ENCODE peak calls at places on chromosomes 12 and 14, in ten cellular contexts. Q, W, S, E, F, B, X, M, O and C are unnamed samples.

GRCh38 chr12:4943067-4943937 is 33.6 kb downstream of the KCNA1 start:
- DNase-seq in X (no peak), F (no peak), S (no peak), W (no peak), M (no peak), B (no peak), O (no peak), E (no peak), Q (no peak), C (no peak)

GRCh38 chr14:21098134-21098891 is at the start of gene ZNF219:
- DNase-seq in Q (peak), S (peak), B (peak), X (peak), E (no peak), W (no peak), M (no peak), O (no peak), F (peak), C (peak)

GRCh38 chr12:11730299-11731041 is 81.0 kb downstream of the ETV6 start:
- DNase-seq in F (no peak), Q (no peak), S (no peak), X (peak), O (no peak), B (no peak), M (no peak), W (no peak), E (peak), C (peak)

GRCh38 chr12:124381454-124382207 is 86.7 kb downstream of the RFLNA start:
- DNase-seq in B (no peak), X (peak), O (no peak), M (no peak), Q (peak), E (no peak), S (peak), W (peak), F (peak), C (no peak)

GRCh38 chr14:32306549-32306948 is 22.5 kb upstream of the AKAP6 start:
- DNase-seq in S (no peak), B (no peak), E (no peak), F (no peak), W (no peak), X (no peak), Q (peak), M (no peak), O (no peak), C (no peak)

GRCh38 chr14:23114669-23115491 is 4.2 kb downstream of the CEBPE start:
- DNase-seq in M (no peak), S (peak), X (no peak), E (peak), F (peak), B (no peak), W (no peak), O (no peak), Q (peak), C (no peak)

GRCh38 chr12:31005256-31005943 is 68.3 kb upstream of the DDX11 start:
- DNase-seq in S (no peak), E (no peak), F (no peak), B (no peak), O (no peak), W (no peak), Q (no peak), M (no peak), X (no peak), C (no peak)

GRCh38 chr12:121992059-121992879 is 29.4 kb upstream of the BCL7A start:
- DNase-seq in E (no peak), Q (peak), X (no peak), B (no peak), M (peak), S (peak), F (peak), O (peak), W (no peak), C (peak)

GRCh38 chr12:54448344-54448743 is 25.1 kb downstream of the GTSF1 start:
- DNase-seq in X (no peak), B (no peak), Q (no peak), F (no peak), O (no peak), S (no peak), E (no peak), M (no peak), W (no peak), C (no peak)

GRCh38 chr12:58893421-58893986 is 26.8 kb downstream of the LRIG3 start:
- DNase-seq in E (no peak), M (no peak), O (no peak), X (no peak), Q (peak), F (no peak), S (no peak), W (no peak), B (no peak), C (no peak)

GRCh38 chr12:132318135-132318534 is 11.3 kb downstream of the GALNT9 start:
- DNase-seq in Q (no peak), E (no peak), X (peak), M (no peak), B (no peak), O (no peak), W (no peak), F (no peak), S (no peak), C (no peak)

GRCh38 chr12:49553512-49554088 is 14.3 kb downstream of the MCRS1 start:
- DNase-seq in E (peak), Q (peak), W (no peak), X (no peak), S (peak), M (no peak), B (peak), O (no peak), F (no peak), C (no peak)

GRCh38 chr14:68956728-68957127 is 22.4 kb downstream of the ACTN1 start:
- DNase-seq in X (no peak), Q (peak), M (no peak), O (no peak), W (no peak), B (no peak), F (no peak), S (no peak), E (no peak), C (no peak)

GRCh38 chr12:44154128-44154527 is 318.2 kb downstream of the TMEM117 start:
- DNase-seq in E (no peak), F (peak), S (peak), M (no peak), Q (peak), B (no peak), O (no peak), W (no peak), X (no peak), C (no peak)

GRCh38 chr12:93938921-93939320 is 209.5 kb upstream of the PLXNC1 start:
- DNase-seq in B (no peak), E (no peak), O (no peak), S (no peak), W (no peak), Q (peak), X (no peak), F (peak), M (no peak), C (no peak)

GRCh38 chr12:82627799-82628198 is 58.9 kb upstream of the TMTC2 start:
- DNase-seq in X (no peak), S (peak), Q (peak), E (peak), W (no peak), O (no peak), B (no peak), M (no peak), F (peak), C (no peak)

GRCh38 chr14:58085877-58086276 is 66.1 kb downstream of the ARMH4 start:
- DNase-seq in X (no peak), S (no peak), M (no peak), W (no peak), E (no peak), B (no peak), F (no peak), Q (no peak), O (no peak), C (no peak)

GRCh38 chr12:71726548-71726947 is 28.1 kb upstream of the RAB21 start:
- DNase-seq in F (no peak), O (no peak), E (no peak), B (no peak), Q (no peak), W (no peak), X (no peak), S (no peak), M (no peak), C (no peak)

DNA sequence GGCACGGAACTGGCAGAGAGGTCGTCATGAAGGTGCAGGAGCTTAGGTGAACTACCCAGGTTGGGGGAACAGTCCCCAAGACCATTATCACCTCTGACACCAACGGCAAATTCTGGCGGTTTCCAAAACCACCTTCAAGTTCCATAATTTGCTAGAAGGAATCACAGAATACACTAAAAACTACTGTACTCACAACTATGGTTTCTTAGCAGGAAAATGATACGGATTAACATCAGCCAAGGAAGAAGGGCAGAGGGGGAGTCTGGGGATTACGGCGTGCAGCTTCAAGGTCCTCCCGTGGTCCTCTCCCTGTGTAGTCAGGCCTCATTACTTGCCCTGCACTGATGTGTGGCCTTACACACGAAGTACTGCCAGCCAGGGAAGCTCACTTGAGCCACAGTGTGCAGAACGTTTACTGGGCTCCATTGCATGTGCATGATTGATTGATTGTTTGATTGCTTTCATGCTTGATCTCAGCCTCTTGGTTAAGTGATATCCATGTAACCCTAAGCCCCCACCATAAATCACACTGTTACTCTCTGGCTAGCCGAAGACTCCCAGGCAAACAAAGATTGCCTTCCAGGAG is 813 bp upstream of the STX2 start:
- DNase-seq in B (no peak), S (no peak), X (no peak), W (no peak), O (no peak), F (no peak), E (no peak), Q (no peak), M (no peak), C (no peak)
- TF ChIP-seq CTCF in B (no peak), S (no peak), X (no peak), W (no peak), O (no peak), F (no peak), E (no peak), Q (no peak), M (no peak), C (no peak)

DNA sequence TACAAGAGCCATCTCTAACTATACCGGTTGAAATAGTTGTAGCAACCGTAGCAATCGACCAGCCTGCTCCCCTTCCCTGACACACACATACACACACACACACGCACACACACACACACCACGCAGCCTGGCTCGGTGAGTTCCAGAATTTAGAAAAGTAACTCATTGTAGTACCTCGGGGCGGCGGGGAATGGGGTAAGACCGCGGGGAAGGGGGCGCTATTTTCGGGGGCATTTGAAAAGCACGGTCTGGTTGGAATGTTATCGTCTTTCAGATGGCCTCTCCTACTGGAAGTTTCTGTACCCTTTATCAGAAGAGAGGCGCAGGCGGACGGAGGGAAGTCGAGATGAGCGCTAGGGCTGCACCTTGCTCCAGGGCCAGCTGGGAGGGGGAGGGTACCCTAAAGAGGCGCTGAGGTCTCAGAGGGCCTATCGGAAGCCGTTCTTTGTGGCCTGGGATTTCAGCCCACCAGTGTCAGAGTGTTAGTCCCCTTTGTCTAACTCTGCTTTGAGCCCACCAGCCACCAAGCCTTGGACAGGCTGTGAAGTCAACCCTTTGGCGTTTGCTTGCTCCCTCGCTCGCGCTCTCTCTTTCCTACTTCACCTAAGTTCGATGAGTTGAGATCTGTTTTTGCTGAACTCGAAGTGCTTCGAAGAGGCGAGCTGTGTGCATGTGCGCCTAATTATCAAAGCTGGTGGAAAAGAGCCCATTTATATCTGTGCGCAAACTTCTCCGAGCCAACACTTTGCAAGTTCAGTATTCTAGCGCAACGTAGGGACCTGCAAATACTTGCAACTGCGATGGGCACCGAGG is 844 bp downstream of the COL2A1 start:
- DNase-seq in O (no peak), M (no peak), S (no peak), B (peak), E (no peak), X (peak), Q (peak), F (peak), W (no peak), C (no peak)
- TF ChIP-seq CTCF in O (no peak), M (no peak), S (no peak), B (no peak), E (no peak), X (no peak), Q (no peak), F (no peak), W (no peak), C (no peak)

GRCh38 chr14:34058510-34058909 is 107.6 kb upstream of the EGLN3 start:
- DNase-seq in B (no peak), S (no peak), X (no peak), O (no peak), M (no peak), F (no peak), W (no peak), E (no peak), Q (no peak), C (no peak)

GRCh38 chr14:34059037-34059924 is 108.4 kb upstream of the EGLN3 start:
- DNase-seq in B (peak), W (no peak), F (no peak), Q (no peak), E (no peak), S (no peak), M (no peak), O (no peak), X (no peak), C (no peak)

GRCh38 chr14:34062353-34062973 is 111.6 kb upstream of the EGLN3 start:
- DNase-seq in B (no peak), S (no peak), X (no peak), E (no peak), M (no peak), W (no peak), F (no peak), O (no peak), Q (no peak), C (no peak)

GRCh38 chr14:34060747-34061050 is 109.8 kb upstream of the EGLN3 start:
- DNase-seq in F (no peak), M (no peak), Q (no peak), W (no peak), O (no peak), S (no peak), B (no peak), X (no peak), E (no peak), C (no peak)

GRCh38 chr14:34059925-34060746 is 109.3 kb upstream of the EGLN3 start:
- DNase-seq in M (peak), Q (peak), O (peak), B (peak), F (peak), S (peak), X (peak), E (no peak), W (peak), C (peak)
- TF ChIP-seq CTCF in M (no peak), Q (peak), O (no peak), B (peak), F (peak), S (no peak), X (no peak), E (no peak), W (no peak), C (no peak)

DNA sequence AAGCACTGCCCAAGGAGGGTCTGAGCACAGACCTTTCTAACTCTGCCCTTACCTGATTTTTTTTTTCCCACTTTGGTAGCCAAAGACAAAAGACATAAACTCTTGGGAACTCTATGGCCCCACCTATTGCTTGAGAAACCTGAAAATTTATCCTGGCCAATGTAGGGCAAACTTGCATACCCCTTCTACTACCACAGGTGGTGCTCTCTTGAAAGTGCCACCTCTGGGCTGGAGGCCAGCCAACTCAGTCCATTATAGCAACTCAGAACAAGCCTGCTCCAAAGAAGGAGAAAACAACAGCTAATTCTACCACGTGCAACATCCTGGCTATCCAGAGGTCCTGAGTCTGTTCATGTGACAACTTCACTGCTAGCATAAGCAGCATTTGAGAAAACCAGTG is 55.7 kb upstream of the ABCD2 start:
- DNase-seq in Q (no peak), F (no peak), O (no peak), S (no peak), E (peak), B (no peak), X (no peak), M (no peak), W (no peak), C (no peak)
- TF ChIP-seq CTCF in Q (no peak), F (no peak), O (no peak), S (no peak), E (peak), B (no peak), X (no peak), M (no peak), W (no peak), C (no peak)

GRCh38 chr12:6386522-6386921 is 2.6 kb downstream of the LTBR start:
- DNase-seq in Q (no peak), O (no peak), B (no peak), F (no peak), M (no peak), E (no peak), X (no peak), S (no peak), W (no peak), C (no peak)

GRCh38 chr12:6386038-6386437 is 2.1 kb downstream of the LTBR start:
- DNase-seq in O (no peak), M (no peak), W (no peak), S (no peak), B (no peak), E (no peak), Q (no peak), F (no peak), X (peak), C (no peak)

GRCh38 chr12:6384499-6385436 is 806 bp downstream of the LTBR start:
- DNase-seq in X (peak), B (peak), F (no peak), O (no peak), W (no peak), S (no peak), M (no peak), E (no peak), Q (no peak), C (no peak)

GRCh38 chr12:6382371-6382770 is 1.6 kb upstream of the LTBR start:
- DNase-seq in W (no peak), S (no peak), F (no peak), Q (no peak), O (no peak), E (no peak), M (no peak), X (no peak), B (no peak), C (no peak)

DNA sequence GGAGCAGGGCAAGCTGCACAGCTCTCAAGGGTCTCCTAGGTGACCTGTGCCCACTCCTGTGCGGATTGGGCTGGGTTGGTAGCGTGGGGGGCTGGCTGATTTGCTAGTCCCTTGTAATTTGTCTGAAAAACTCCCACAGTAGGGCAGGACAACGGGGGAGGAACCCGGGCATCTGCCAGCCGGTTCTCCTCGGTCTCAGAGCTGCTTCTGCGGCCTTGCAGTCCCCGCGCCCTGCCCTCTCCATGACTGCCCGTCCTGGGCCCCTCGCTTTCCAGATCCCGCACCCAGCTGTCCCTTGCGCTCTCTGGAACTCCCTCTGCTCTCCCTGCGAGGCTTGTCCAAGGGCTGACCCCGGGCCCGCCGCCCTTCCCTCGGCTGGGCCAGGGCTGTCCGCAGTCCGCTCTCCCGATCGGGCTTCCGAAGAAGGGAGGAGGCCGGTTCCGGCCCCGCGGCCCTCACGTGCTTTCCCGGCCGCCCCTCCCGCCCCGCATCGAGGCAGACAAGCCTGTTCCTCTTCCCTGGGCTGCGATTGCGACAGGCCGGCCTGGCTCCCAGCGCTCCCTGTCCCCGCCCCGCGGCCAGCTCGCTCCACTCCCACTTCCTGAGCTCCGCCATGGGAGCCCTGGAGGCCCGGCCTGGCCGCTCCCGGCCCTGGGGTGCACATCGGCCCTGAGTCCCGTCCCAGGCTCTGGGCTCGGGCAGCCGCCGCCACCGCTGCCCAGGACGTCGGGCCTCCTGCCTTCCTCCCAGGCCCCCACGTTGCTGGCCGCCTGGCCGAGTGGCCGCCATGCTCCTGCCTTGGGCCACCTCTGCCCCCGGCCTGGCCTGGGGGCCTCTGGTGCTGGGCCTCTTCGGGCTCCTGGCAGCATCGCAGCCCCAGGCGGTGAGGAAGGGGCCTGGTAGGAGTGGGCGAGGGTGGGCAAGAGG is at the start of gene LTBR:
- DNase-seq in F (peak), W (peak), E (no peak), Q (peak), B (peak), X (peak), S (peak), M (no peak), O (no peak), C (no peak)
- TF ChIP-seq CTCF in F (peak), W (no peak), E (no peak), Q (no peak), B (no peak), X (no peak), S (no peak), M (no peak), O (no peak), C (no peak)